ENCODE peak calls at places on chromosomes 3 and 15, in seven cellular contexts. G is GM12892, O is ovary, D is suprapubic skin, U is body of pancreas, T is uterus, S is H54. R is an unnamed sample.

GRCh38 chr15:76993114-76993715 is 1.7 kb upstream of the PSTPIP1 start:
- DNase-seq in D (peak), U (peak), T (no peak), S (no peak), G (no peak), O (no peak), R (no peak)

GRCh38 chr3:51735039-51735438 is 28.2 kb downstream of the GRM2 start:
- DNase-seq in D (no peak), S (no peak), G (no peak), O (no peak), T (no peak), U (no peak), R (no peak)

GRCh38 chr3:114155370-114155821 is 23.5 kb downstream of the DRD3 start:
- DNase-seq in G (no peak), O (no peak), S (peak), U (no peak), D (no peak), T (no peak), R (no peak)

GRCh38 chr15:62533687-62534086 is 368.6 kb upstream of the C2CD4B start:
- DNase-seq in T (no peak), G (no peak), U (no peak), D (no peak), O (no peak), S (no peak), R (no peak)

GRCh38 chr3:72352176-72352575 is 496.1 kb downstream of the SHQ1 start:
- DNase-seq in D (no peak), T (no peak), S (no peak), O (no peak), G (no peak), U (no peak), R (no peak)

GRCh38 chr3:126113733-126114132 is 29.8 kb upstream of the SLC41A3 start:
- DNase-seq in S (peak), D (peak), G (no peak), T (peak), U (no peak), O (no peak), R (peak)

GRCh38 chr3:65583203-65583602 is 455.5 kb downstream of the MAGI1 start:
- DNase-seq in D (no peak), S (no peak), U (no peak), T (no peak), O (no peak), G (no peak), R (no peak)

GRCh38 chr15:67100808-67101581 is 35.6 kb downstream of the SMAD3 start:
- DNase-seq in T (no peak), S (no peak), G (no peak), O (no peak), D (no peak), U (no peak), R (no peak)

GRCh38 chr15:77650285-77650684 is 17.6 kb upstream of the LINGO1 start:
- DNase-seq in D (no peak), G (no peak), U (no peak), T (no peak), O (no peak), S (no peak), R (no peak)

GRCh38 chr15:39920510-39921273 is 626 bp upstream of the GPR176 start:
- DNase-seq in T (peak), O (peak), G (peak), U (peak), S (peak), D (peak), R (peak)

GRCh38 chr3:46863261-46863782 is at the start of gene MYL3:
- DNase-seq in U (peak), T (peak), O (peak), D (peak), S (no peak), G (no peak), R (no peak)

GRCh38 chr3:186209810-186210752 is 101.2 kb upstream of the ETV5 start:
- DNase-seq in T (peak), S (peak), O (peak), U (peak), D (peak), G (no peak), R (peak)

GRCh38 chr3:128432898-128433629 is 33.6 kb downstream of the DNAJB8 start:
- DNase-seq in G (no peak), D (no peak), T (no peak), U (peak), O (no peak), S (no peak), R (no peak)

GRCh38 chr3:48430359-48431101 is 644 bp upstream of the PLXNB1 start:
- DNase-seq in S (no peak), U (no peak), D (no peak), O (no peak), T (no peak), G (peak), R (no peak)

GRCh38 chr3:57974796-57975388 is 33.3 kb upstream of the FLNB start:
- DNase-seq in O (no peak), G (no peak), S (peak), T (no peak), D (no peak), U (no peak), R (no peak)

GRCh38 chr3:171865191-171865865 is 22.2 kb downstream of the TMEM212 start:
- DNase-seq in D (no peak), T (no peak), S (no peak), O (no peak), G (no peak), U (no peak), R (no peak)

GRCh38 chr15:80978685-80979084 is 10.9 kb downstream of the MESD start:
- DNase-seq in T (no peak), D (no peak), S (no peak), U (peak), O (no peak), G (no peak), R (no peak)

GRCh38 chr3:42052867-42053351 is 38.2 kb upstream of the TRAK1 start:
- DNase-seq in D (no peak), S (no peak), U (no peak), O (no peak), T (no peak), G (no peak), R (no peak)

GRCh38 chr3:48784426-48785120 is 63.1 kb downstream of the PRKAR2A start:
- DNase-seq in D (no peak), S (no peak), O (no peak), G (no peak), T (no peak), U (no peak), R (no peak)

GRCh38 chr3:126125781-126126251 is 41.9 kb upstream of the SLC41A3 start:
- DNase-seq in S (no peak), D (peak), O (no peak), T (peak), G (no peak), U (peak), R (no peak)

GRCh38 chr3:135090020-135090717 is 295.1 kb downstream of the EPHB1 start:
- DNase-seq in S (no peak), O (no peak), G (no peak), D (no peak), T (no peak), U (no peak), R (no peak)

GRCh38 chr15:74723754-74724334 is 1.5 kb downstream of the CYP1A1 start:
- DNase-seq in T (no peak), O (no peak), G (no peak), S (peak), U (no peak), D (no peak), R (peak)

GRCh38 chr3:87088984-87089841 is 98.3 kb upstream of the VGLL3 start:
- DNase-seq in U (peak), T (peak), O (peak), S (peak), G (peak), D (peak), R (peak)

DNA sequence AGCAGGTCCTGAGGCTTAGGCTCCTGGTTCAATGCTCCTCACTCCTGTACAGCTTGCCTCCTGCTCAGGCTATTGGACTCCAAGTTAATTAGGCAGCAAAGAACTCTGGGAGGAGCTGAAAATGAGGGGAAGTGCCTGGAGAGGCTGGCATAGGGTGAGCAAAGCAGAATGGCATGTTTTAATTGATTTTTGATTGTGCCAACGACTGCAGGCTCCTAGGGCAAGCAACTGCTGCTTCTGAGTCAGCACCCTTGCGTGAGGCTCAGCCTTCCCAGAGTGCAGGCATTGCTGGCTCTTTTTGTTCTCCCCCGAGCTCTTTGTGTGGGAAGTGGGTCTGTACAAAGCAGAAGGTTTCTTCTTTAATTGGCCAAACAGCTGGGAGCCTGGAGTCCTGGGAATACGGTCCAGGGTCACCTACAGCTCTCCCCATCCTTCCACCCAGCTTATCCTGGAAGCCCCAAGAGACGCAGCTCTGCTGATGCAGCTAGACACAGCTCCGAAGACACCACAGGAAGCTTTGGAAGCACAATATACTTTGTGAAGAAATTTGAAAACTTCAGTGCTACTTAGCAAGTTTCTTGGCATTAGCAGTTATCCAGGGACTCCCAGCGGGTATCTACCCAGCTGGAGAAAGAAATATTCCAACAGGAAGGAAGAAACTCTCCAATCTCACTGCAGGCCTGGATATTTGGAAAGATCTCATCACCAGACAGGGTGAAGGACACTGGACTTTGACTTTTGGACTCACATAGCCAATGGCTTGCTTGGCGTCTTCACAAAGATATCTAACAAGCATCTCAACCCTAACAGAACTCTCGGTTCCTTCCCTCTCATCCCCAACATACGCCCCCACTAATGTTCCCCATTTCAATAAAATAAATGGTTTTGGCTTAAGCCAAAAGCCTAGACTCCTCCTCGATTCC is 76.8 kb downstream of the BDH1 start:
- DNase-seq in T (no peak), D (no peak), O (no peak), G (no peak), U (peak), S (no peak), R (no peak)
- TF ChIP-seq POLR2A in T (no peak), D (no peak), O (no peak), G (no peak), U (no peak), S (no peak), R (no peak)

GRCh38 chr3:149552700-149553099 is 78.2 kb downstream of the TM4SF4 start:
- DNase-seq in S (no peak), O (no peak), U (no peak), G (no peak), D (no peak), T (no peak), R (no peak)
- TF ChIP-seq POLR2A in S (no peak), O (no peak), U (no peak), G (no peak), D (no peak), T (no peak), R (no peak)

DNA sequence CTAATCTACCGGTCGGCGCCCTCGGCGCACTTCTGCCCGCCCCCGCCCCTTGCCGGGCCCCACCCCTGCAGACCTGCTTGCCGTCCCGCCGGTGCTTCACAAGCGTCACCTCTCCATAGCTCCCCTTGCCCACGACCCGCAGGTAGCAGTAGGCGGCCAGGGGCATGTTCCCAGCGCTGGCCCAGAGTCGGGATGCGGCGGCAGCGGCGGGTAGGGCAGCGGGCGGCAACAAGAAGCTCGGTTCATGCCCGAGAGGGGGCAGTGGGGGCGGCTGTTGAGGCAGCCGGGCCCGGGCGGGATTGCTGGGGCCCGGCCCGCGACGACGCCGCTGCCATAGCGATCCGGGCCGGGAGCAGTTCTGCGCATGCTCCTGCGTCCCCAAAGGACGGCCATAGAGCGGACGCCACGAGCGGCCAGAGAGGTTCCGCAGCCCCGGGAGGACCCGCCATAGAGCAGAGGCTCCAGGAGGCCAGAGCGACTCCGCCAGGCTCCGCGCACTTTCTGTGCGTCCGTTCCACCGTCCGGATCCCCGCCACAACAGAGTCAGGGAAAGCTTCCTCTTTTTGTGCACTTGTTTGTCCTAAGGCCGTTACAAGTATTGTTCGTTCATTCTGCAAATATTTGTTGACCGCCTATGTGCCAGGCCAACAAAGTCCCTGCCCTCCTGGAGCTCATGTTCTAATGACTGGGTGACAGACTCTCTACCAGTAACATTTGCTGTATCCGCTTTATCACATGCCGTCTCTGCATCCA is at the start of gene NEK4:
- DNase-seq in S (peak), D (peak), U (peak), G (peak), O (peak), T (peak), R (peak)
- TF ChIP-seq POLR2A in S (peak), D (no peak), U (peak), G (peak), O (no peak), T (peak), R (peak)

GRCh38 chr15:64045106-64045435 is 1.2 kb downstream of the DAPK2 start:
- DNase-seq in D (no peak), T (no peak), S (no peak), G (no peak), U (no peak), O (no peak), R (no peak)

GRCh38 chr15:64044315-64045105 is 1.8 kb downstream of the DAPK2 start:
- DNase-seq in S (no peak), D (no peak), G (no peak), O (no peak), U (peak), T (no peak), R (peak)

GRCh38 chr15:64045774-64046346 is 425 bp downstream of the DAPK2 start:
- DNase-seq in U (peak), G (no peak), S (no peak), O (peak), D (no peak), T (peak), R (peak)

GRCh38 chr15:64048766-64049165 is 2.5 kb upstream of the DAPK2 start:
- DNase-seq in G (no peak), T (no peak), S (no peak), O (no peak), U (no peak), D (no peak), R (no peak)

DNA sequence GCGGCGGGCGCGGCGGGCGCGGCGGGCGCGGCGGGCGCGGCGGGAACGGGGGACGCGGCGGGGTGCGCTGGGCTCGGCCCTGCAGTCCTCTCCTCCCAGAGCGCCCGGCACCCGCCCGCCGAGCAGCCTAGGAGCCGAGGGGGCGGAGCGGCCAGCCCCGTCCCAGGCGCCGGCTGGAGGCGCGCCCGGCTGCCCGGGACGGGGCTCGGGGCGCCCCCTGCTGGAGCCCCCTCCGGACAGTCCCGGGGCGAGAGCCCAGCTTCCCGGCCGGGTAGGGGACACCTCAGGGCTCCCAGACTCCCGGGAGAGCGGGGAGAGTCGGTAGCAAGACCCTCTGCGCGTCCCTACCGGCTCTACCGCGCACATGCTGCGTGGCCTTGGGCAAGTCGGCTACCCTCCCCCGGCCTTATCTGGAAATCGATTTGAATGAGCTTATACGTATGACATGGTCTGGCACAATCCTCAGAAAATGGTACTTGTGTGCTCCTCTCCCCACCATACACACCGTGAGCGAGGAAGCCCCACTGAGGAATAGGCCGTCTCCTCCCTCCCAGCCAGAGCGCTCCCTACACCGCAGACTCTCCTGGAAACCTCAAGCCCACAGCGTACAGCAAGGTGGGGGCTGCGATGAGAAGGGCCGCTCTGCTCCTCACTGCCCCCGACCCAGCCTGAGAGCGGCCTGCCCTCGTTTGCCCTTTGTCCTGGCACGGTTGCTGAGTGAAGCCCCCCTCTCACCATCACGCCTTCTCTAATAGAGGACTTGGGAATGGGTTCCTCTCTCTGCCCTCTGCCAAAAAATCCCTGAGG is at the start of gene DAPK2:
- DNase-seq in O (peak), U (peak), S (peak), T (peak), G (peak), D (peak), R (peak)
- TF ChIP-seq POLR2A in O (no peak), U (peak), S (peak), T (no peak), G (no peak), D (no peak), R (no peak)

DNA sequence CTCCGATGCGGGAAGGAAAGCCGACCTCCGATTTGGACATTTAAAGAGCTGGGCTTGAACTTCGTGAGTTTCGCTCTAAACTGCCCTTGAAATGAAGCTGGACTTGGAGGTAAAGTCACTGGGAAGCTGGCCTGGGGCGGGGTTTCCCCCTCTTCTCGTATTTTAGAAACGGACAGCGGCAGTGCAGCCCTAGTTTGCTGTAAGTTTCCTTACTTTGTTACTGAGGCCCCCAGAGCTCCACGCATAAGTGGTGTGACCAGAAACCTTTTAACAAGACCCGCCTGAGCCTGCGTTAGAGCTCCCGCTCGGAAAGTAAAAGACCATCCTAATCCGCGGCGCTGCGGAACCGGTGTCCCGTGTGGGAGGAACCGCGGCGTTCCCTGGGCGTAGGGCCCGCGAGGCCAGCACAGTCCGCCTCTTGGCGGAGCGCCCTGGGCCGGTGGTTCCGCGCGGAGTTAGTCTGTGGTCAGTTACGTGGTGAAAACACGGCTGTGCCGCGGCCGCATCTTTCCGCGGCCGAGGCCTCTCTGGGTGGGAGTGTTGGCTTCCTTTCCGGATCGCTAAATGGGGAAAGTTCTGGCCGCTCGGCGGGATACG is 409 bp downstream of the B3GNT5 start:
- DNase-seq in U (peak), S (peak), O (peak), D (peak), G (no peak), T (peak), R (peak)
- TF ChIP-seq POLR2A in U (peak), S (no peak), O (peak), D (no peak), G (no peak), T (no peak), R (no peak)

GRCh38 chr3:124584245-124584551 is 146.1 kb upstream of the UMPS start:
- DNase-seq in U (no peak), G (no peak), O (no peak), D (no peak), S (no peak), T (no peak), R (no peak)

GRCh38 chr3:124579641-124580040 is 150.6 kb upstream of the UMPS start:
- DNase-seq in D (no peak), S (no peak), T (no peak), G (no peak), U (no peak), O (no peak), R (no peak)

GRCh38 chr3:124582196-124582595 is 148.1 kb upstream of the UMPS start:
- DNase-seq in S (no peak), U (no peak), O (no peak), D (no peak), G (no peak), T (no peak), R (no peak)

GRCh38 chr3:124584552-124585391 is 145.5 kb upstream of the UMPS start:
- DNase-seq in U (peak), O (peak), G (peak), T (peak), D (peak), S (no peak), R (peak)

DNA sequence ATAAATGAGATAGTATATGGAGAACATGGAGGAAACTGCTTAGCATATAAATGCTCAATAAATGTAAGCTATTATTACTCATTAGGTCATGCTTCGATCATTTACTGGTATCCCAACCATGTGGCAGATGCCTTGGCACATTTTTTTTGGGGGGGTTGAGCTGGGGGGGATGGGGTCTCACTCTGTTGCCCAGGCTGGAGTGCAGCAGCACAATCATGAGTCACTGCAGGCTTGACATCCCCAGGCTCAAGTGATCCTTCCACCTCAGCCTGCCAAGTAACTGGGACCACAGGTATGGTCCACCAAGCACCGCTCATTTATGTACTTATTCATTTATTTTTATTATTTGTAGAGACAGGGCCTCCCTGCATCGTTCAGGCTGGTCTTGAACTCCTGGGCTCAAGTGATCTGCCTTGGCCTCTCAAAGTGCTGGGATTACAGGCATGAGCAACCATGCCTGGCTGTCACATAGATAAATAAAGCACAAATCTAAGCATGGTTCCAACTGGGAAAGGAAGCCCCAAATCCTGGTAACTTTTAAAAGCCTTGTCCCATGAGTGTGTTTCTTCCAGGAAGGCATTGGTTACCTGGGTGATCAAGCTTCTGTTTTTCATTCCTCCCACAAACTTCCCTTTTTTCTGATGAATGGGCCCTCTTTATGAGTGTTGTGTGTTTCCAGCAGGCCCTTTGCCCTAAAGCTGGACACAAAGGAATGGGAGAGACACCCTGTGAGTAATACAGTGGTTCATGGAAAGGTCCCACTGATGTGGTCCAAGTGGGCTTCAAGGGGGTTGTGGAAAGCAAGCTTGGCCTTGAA is 147.4 kb upstream of the UMPS start:
- DNase-seq in S (no peak), U (no peak), G (no peak), D (no peak), T (no peak), O (no peak), R (no peak)
- TF ChIP-seq POLR2A in S (no peak), U (no peak), G (no peak), D (no peak), T (no peak), O (no peak), R (no peak)

GRCh38 chr3:99875925-99876781 is 58.5 kb downstream of the CMSS1 start:
- DNase-seq in O (peak), U (peak), G (peak), S (peak), D (peak), T (peak), R (peak)
- TF ChIP-seq POLR2A in O (peak), U (peak), G (peak), S (peak), D (peak), T (peak), R (peak)

R was measured in GM12891.